ENCODE peak calls at places on chromosomes 7 and 10, in four cellular contexts. I is right lobe of liver, P is heart left ventricle, D is ovary. X is an unnamed sample.

GRCh38 chr10:75664968-75665367 is 233.5 kb downstream of the LRMDA start:
- DNase-seq in I (no peak), D (no peak), P (no peak), X (no peak)

GRCh38 chr10:13959443-13960359 is 371.0 kb downstream of the FRMD4A start:
- DNase-seq in I (no peak), D (no peak), P (no peak), X (no peak)

GRCh38 chr10:70354566-70355233 is 27.7 kb downstream of the LRRC20 start:
- DNase-seq in I (no peak), D (no peak), P (no peak), X (no peak)

GRCh38 chr10:28663576-28664368 is 13.5 kb upstream of the BAMBI start:
- DNase-seq in P (peak), I (peak), D (peak), X (peak)

GRCh38 chr10:62027841-62028501 is 126.5 kb downstream of the ARID5B start:
- DNase-seq in I (no peak), P (no peak), D (no peak), X (no peak)

GRCh38 chr7:105502173-105502572 is 19.9 kb downstream of the PUS7 start:
- DNase-seq in P (no peak), D (no peak), I (no peak), X (no peak)

GRCh38 chr7:125279956-125280355 is 350.3 kb upstream of the POT1 start:
- DNase-seq in P (no peak), I (no peak), D (no peak), X (no peak)

GRCh38 chr7:134811798-134812197 is 32.4 kb downstream of the CALD1 start:
- DNase-seq in I (no peak), P (no peak), D (no peak), X (no peak)

GRCh38 chr10:60760711-60761210 is 17.5 kb upstream of the CDK1 start:
- DNase-seq in D (no peak), I (no peak), P (no peak), X (no peak)

GRCh38 chr10:71845410-71846406 is 5.3 kb downstream of the PSAP start:
- DNase-seq in P (no peak), I (no peak), D (no peak), X (peak)

GRCh38 chr10:103104721-103105120 is 88.4 kb downstream of the NT5C2 start:
- DNase-seq in P (no peak), D (no peak), I (no peak), X (no peak)

GRCh38 chr7:23469961-23470250 is 385 bp downstream of the IGF2BP3 start:
- DNase-seq in I (no peak), D (no peak), P (no peak), X (no peak)

GRCh38 chr7:23472046-23472445 is 1.8 kb upstream of the IGF2BP3 start:
- DNase-seq in I (no peak), P (no peak), D (no peak), X (no peak)

GRCh38 chr7:23469150-23469960 is 936 bp downstream of the IGF2BP3 start:
- DNase-seq in D (no peak), I (no peak), P (no peak), X (no peak)

GRCh38 chr7:23471090-23471859 is 984 bp upstream of the IGF2BP3 start:
- DNase-seq in P (no peak), I (no peak), D (no peak), X (no peak)

DNA sequence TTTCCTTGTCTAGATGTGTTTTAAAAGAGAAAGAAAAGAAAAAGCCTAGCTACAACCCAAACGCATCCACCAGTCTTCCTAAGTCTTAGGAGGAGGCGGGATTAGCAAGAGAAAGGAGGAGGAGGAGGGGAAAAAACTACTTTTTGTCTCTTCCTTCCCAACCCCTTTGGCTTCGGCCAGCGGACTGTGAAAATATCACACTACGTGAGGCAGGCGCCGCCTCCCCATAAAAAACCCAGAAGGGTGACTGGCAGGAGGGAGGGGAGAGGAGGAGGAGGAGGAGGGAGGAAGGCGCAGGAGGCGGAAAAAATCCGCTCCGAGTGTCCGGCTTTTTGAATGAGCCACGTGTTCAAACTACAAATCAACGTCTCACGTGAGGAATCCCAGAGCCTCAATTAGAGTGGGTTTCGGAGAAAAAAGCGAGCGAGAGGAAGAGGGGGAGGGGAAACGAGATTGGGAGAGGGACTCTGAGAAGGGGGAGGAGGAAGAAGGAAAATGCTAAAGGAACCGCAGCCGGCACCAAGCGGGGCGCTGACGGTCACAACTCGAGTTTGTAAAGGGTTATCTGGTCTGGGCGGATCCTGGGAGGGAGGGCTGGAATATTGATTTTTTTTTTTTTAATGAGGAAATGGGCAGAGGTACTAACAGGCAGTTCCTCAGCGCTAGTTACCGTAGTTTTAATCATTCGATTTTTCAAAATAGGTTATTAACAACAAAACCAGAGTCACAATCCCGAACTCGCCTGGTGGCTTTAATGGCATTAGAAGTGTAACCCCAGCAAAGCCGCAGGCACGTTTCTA is at the start of gene IGF2BP3:
- DNase-seq in P (no peak), I (no peak), D (no peak), X (no peak)
- TF ChIP-seq POLR2A in P (no peak), I (no peak), D (no peak), X (no peak)

GRCh38 chr10:27390681-27391080 is 113.4 kb upstream of the RAB18 start:
- DNase-seq in P (no peak), I (no peak), D (no peak), X (no peak)

GRCh38 chr10:27391916-27392315 is 112.2 kb upstream of the RAB18 start:
- DNase-seq in D (no peak), P (no peak), I (no peak), X (no peak)

GRCh38 chr10:27392606-27393005 is 111.5 kb upstream of the RAB18 start:
- DNase-seq in P (no peak), D (no peak), I (no peak), X (no peak)

GRCh38 chr10:27388761-27389399 is 115.2 kb upstream of the RAB18 start:
- DNase-seq in I (no peak), D (no peak), P (no peak), X (peak)

DNA sequence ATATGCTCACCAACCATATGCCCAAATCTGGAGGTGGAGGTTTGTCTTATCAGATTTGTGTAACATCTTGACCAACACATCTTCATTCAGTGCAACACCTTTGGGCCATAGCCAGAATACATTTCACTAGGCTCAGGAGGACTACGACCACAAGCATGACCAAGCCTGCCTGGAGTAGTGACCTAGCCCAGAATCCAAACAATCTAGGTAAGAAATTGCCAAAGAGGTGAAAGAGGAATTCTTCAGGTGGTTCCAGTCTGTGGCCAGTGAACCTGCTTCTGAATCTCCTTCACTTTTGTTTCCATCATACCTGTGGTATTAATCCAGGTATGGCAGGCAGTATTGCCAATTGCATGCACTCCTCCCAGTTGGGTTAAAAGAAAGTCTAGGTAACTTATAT is 112.8 kb upstream of the RAB18 start:
- DNase-seq in D (no peak), P (no peak), I (no peak), X (no peak)
- TF ChIP-seq CTCF in D (no peak), P (no peak), I (no peak), X (no peak)

GRCh38 chr10:117541909-117542705 is 439 bp upstream of the EMX2 start:
- DNase-seq in I (no peak), P (no peak), D (peak), X (peak)
- TF ChIP-seq POLR2A in I (no peak), P (no peak), D (peak), X (peak)

GRCh38 chr7:129052441-129052840 is 2.5 kb downstream of the TNPO3 start:
- DNase-seq in I (no peak), D (no peak), P (no peak), X (no peak)

GRCh38 chr7:129053938-129054437 is 923 bp downstream of the TNPO3 start:
- DNase-seq in D (no peak), I (no peak), P (no peak), X (no peak)

GRCh38 chr7:129055861-129056464 is 1.1 kb upstream of the TNPO3 start:
- DNase-seq in I (no peak), D (no peak), P (no peak), X (no peak)

GRCh38 chr7:129055294-129055816 is 444 bp upstream of the TNPO3 start:
- DNase-seq in D (no peak), P (no peak), I (no peak), X (no peak)

GRCh38 chr7:129054438-129055293 is at the start of gene TNPO3:
- DNase-seq in P (peak), I (peak), D (peak), X (peak)
- TF ChIP-seq CTCF in P (no peak), I (no peak), D (no peak), X (peak)

GRCh38 chr10:120750167-120750566 is 101.0 kb upstream of the WDR11 start:
- DNase-seq in I (no peak), D (no peak), P (no peak), X (no peak)

GRCh38 chr10:120760246-120760645 is 90.9 kb upstream of the WDR11 start:
- DNase-seq in D (no peak), I (no peak), P (no peak), X (no peak)

DNA sequence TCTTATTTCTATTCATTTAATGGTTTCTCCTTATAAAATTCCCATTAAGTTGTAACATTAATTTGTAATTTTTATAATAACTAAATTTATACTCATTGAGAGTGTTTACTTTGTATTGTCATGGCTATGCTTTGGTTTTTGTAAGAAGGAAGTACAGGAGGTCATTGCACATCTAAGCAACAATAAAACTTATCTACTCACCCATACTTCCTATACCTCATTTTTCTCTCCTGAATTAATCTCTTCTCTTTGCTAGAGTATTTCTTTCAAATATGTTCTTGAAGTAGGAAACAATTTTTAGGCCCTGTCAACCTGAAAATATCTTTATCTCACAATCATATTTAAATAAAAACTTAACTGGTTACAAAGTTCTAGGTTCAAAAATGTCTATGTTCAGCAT is 95.4 kb upstream of the WDR11 start:
- DNase-seq in I (no peak), P (no peak), D (no peak), X (no peak)
- TF ChIP-seq POLR2A in I (no peak), P (no peak), D (no peak), X (no peak)

GRCh38 chr7:151877911-151878835 is 1.3 kb upstream of the PRKAG2 start:
- DNase-seq in D (no peak), P (no peak), I (peak), X (no peak)

GRCh38 chr7:151883872-151884271 is 7.0 kb upstream of the PRKAG2 start:
- DNase-seq in D (no peak), P (no peak), I (no peak), X (no peak)

GRCh38 chr7:151882734-151883133 is 5.8 kb upstream of the PRKAG2 start:
- DNase-seq in I (no peak), P (no peak), D (no peak), X (no peak)

GRCh38 chr7:151876899-151877777 is at the start of gene PRKAG2:
- DNase-seq in D (peak), P (peak), I (peak), X (peak)

GRCh38 chr7:151880688-151881087 is 3.8 kb upstream of the PRKAG2 start:
- DNase-seq in P (no peak), D (no peak), I (no peak), X (no peak)
- TF ChIP-seq CTCF in P (no peak), D (no peak), I (no peak), X (no peak)

GRCh38 chr10:34780818-34781380 is 34.2 kb downstream of the PARD3 start:
- DNase-seq in P (peak), D (peak), I (no peak), X (peak)
- TF ChIP-seq POLR2A in P (no peak), D (no peak), I (no peak), X (no peak)

DNA sequence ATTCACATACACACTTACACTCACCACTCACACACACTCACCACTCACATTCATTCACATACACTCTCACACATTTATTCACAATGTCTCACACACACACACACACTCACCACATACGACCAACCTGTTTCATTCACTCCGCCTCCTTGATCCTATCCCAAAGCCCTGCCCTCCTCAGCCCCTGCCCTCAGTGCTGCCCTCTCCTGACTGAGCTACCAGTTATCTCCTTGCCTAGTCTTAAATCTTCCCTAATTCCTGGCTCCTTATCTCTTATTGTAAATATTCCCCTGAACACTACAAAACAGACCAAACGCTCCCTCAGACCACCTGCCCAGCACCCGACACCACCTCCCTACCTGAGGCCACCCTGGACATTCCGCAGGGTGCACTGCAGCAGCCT is 26.1 kb upstream of the C10orf120 start:
- DNase-seq in I (no peak), D (no peak), P (no peak), X (no peak)
- TF ChIP-seq CTCF in I (no peak), D (no peak), P (no peak), X (no peak)